ENCODE peak calls at places on chromosomes 4 and X, in ten cellular contexts. Q, H, S, P, D, L, N, F, K and V are unnamed samples. For H3K4me1, the result is how much of the 10 kb centered on the place peaks cover.

GRCh38 chr4:6546681-6547447 is 28.1 kb upstream of the MAN2B2 start:
- DNase-seq in N (no peak), D (no peak), H (peak), Q (no peak), F (no peak), K (no peak), L (peak), S (peak), P (peak), V (peak)

GRCh38 chr4:29336851-29337250 is 1383.3 kb upstream of the PCDH7 start:
- DNase-seq in P (no peak), L (no peak), F (no peak), S (no peak), H (no peak), Q (no peak), N (no peak), D (no peak), K (no peak), V (no peak)

GRCh38 chrX:118251251-118251650 is 94.7 kb upstream of the WDR44 start:
- DNase-seq in Q (no peak), P (no peak), H (no peak), F (no peak), N (no peak), D (no peak), S (no peak), K (no peak), L (no peak), V (no peak)

GRCh38 chr4:113901994-113902787 is 77.3 kb downstream of the ARSJ start:
- DNase-seq in H (no peak), Q (no peak), P (no peak), F (peak), N (no peak), S (peak), D (no peak), L (no peak), K (no peak), V (no peak)

GRCh38 chr4:77229433-77229832 is 72.4 kb downstream of the CCNG2 start:
- DNase-seq in S (no peak), D (no peak), K (no peak), L (no peak), N (no peak), Q (no peak), F (no peak), P (no peak), H (no peak), V (no peak)

GRCh38 chrX:133726211-133726630 is 259.2 kb downstream of the GPC3 start:
- DNase-seq in S (peak), H (no peak), L (peak), D (no peak), Q (no peak), K (no peak), N (no peak), P (peak), F (no peak), V (no peak)

GRCh38 chr4:139454646-139455045 is 725 bp downstream of the RAB33B start:
- DNase-seq in F (no peak), L (no peak), Q (no peak), P (no peak), D (no peak), N (no peak), S (peak), H (no peak), K (no peak), V (no peak)

GRCh38 chrX:46327229-46328081 is 217.8 kb downstream of the ZNF674 start:
- DNase-seq in K (no peak), S (peak), L (peak), N (no peak), P (peak), Q (no peak), D (peak), F (peak), H (peak), V (peak)

GRCh38 chr4:23882976-23883531 is 6.8 kb downstream of the PPARGC1A start:
- DNase-seq in N (no peak), L (no peak), K (no peak), P (no peak), D (no peak), H (no peak), F (no peak), Q (no peak), S (no peak), V (no peak)

GRCh38 chr4:118557298-118557851 is 127.8 kb upstream of the METTL14 start:
- DNase-seq in P (no peak), H (no peak), S (peak), L (peak), K (no peak), F (no peak), Q (no peak), N (no peak), D (no peak), V (no peak)

GRCh38 chr4:23937173-23937572 is 47.3 kb upstream of the PPARGC1A start:
- DNase-seq in S (no peak), N (no peak), P (no peak), D (no peak), Q (no peak), K (no peak), F (no peak), H (no peak), L (no peak), V (no peak)

GRCh38 chrX:71541546-71542022 is 8.7 kb downstream of the OGT start:
- DNase-seq in P (no peak), N (no peak), F (no peak), H (no peak), K (no peak), S (peak), Q (no peak), D (no peak), L (no peak), V (no peak)

GRCh38 chr4:99945718-99946345 is 586 bp downstream of the DNAJB14 start:
- DNase-seq in N (no peak), L (no peak), S (peak), F (no peak), P (peak), K (no peak), D (no peak), Q (no peak), H (peak), V (no peak)

GRCh38 chr4:108173599-108174057 is 4.9 kb upstream of the LEF1 start:
- DNase-seq in N (no peak), K (no peak), L (no peak), F (no peak), D (no peak), S (no peak), P (no peak), Q (no peak), H (no peak), V (no peak)

GRCh38 chrX:63810746-63811145 is 25.7 kb upstream of the ARHGEF9 start:
- DNase-seq in F (no peak), Q (no peak), P (no peak), N (no peak), K (no peak), L (no peak), H (no peak), D (no peak), S (no peak), V (no peak)

GRCh38 chr4:89586318-89586717 is 250.6 kb downstream of the SNCA start:
- DNase-seq in L (no peak), N (no peak), Q (no peak), D (no peak), K (no peak), S (no peak), F (no peak), H (no peak), P (no peak), V (no peak)

GRCh38 chr4:168933423-168933822 is 76.6 kb downstream of the CBR4 start:
- DNase-seq in L (no peak), N (no peak), S (no peak), F (no peak), P (no peak), H (no peak), K (no peak), Q (no peak), D (no peak), V (no peak)

GRCh38 chr4:170491981-170492380 is 402.2 kb upstream of the AADAT start:
- DNase-seq in F (no peak), N (no peak), L (no peak), Q (no peak), K (no peak), D (no peak), S (no peak), P (no peak), H (no peak), V (no peak)

GRCh38 chr4:168585168-168586091 is 88.6 kb downstream of the PALLD start:
- DNase-seq in L (peak), Q (no peak), F (peak), S (peak), K (peak), D (peak), N (peak), H (peak), P (peak), V (peak)

GRCh38 chr4:827209-828081 is 1.5 kb upstream of the CPLX1 start:
- DNase-seq in H (no peak), L (no peak), S (no peak), D (peak), Q (no peak), K (no peak), N (no peak), P (no peak), F (peak), V (no peak)

GRCh38 chr4:10083861-10084641 is 32.5 kb downstream of the WDR1 start:
- DNase-seq in D (peak), N (no peak), K (no peak), H (no peak), F (no peak), P (no peak), S (no peak), Q (no peak), L (no peak), V (peak)

GRCh38 chr4:110172972-110173371 is 25.4 kb downstream of the ELOVL6 start:
- DNase-seq in S (peak), P (no peak), L (no peak), K (no peak), D (no peak), Q (no peak), F (no peak), H (no peak), N (no peak), V (no peak)

GRCh38 chr4:163495900-163496299 is 1.4 kb downstream of the TMA16 start:
- DNase-seq in H (no peak), Q (no peak), D (no peak), P (no peak), K (no peak), S (no peak), F (no peak), N (no peak), L (no peak), V (no peak)

GRCh38 chr4:32268949-32269348 is 1548.8 kb downstream of the PCDH7 start:
- DNase-seq in D (no peak), L (peak), H (no peak), F (no peak), K (no peak), N (no peak), P (peak), S (peak), Q (no peak), V (no peak)

GRCh38 chr4:26525136-26525535 is 34.9 kb upstream of the CCKAR start:
- DNase-seq in N (no peak), H (no peak), L (no peak), S (peak), Q (peak), F (no peak), P (no peak), K (no peak), D (no peak), V (no peak)

GRCh38 chr4:80266267-80266901 is at the start of gene FGF5:
- DNase-seq in H (peak), Q (no peak), P (no peak), F (no peak), L (no peak), K (peak), D (peak), N (no peak), S (peak), V (peak)

GRCh38 chr4:80255374-80256095 is 10.9 kb upstream of the FGF5 start:
- DNase-seq in N (no peak), H (no peak), Q (no peak), D (no peak), P (no peak), S (peak), F (no peak), K (no peak), L (no peak), V (no peak)

GRCh38 chrX:106742193-106742592 is 15.7 kb downstream of the RNF128 start:
- DNase-seq in N (no peak), S (no peak), P (no peak), D (no peak), L (no peak), K (no peak), Q (no peak), H (no peak), F (no peak), V (no peak)

GRCh38 chrX:104913348-104913747 is 307.1 kb downstream of the TEX13A start:
- DNase-seq in D (no peak), H (no peak), Q (no peak), K (no peak), F (no peak), S (peak), P (peak), N (no peak), L (no peak), V (no peak)

GRCh38 chr4:1832690-1833089 is 23.3 kb downstream of the LETM1 start:
- DNase-seq in Q (no peak), S (no peak), F (no peak), K (no peak), P (no peak), D (no peak), L (no peak), H (no peak), N (no peak), V (no peak)

GRCh38 chr4:8560265-8561047 is 19.7 kb upstream of the GPR78 start:
- DNase-seq in H (no peak), Q (no peak), F (no peak), L (no peak), N (no peak), K (peak), S (peak), P (peak), D (peak), V (no peak)

GRCh38 chr4:94570558-94570957 is 118.8 kb downstream of the PDLIM5 start:
- DNase-seq in F (no peak), S (no peak), N (no peak), D (no peak), P (no peak), Q (no peak), H (no peak), L (no peak), K (no peak), V (no peak)

DNA sequence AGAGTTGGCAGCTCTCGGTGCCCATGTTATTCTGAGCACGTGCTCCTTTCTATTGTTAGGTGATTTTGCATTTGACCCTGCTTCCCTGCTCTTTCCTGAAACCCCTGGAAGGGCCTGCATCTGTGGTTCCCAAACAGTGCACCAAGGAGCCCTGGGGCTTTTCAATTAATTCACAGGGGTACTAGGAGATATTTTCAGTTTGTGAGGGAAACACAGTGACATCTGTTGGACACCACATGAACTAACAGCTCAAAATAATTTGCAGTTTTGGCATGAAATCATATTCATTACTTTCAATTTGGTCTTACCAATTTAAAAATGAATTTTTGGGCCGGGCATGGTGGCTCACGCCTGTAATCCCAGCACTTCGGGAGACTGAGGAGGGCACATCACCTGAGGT is 156.6 kb downstream of the GATB start:
- DNase-seq in D (no peak), P (peak), Q (no peak), N (no peak), L (no peak), F (no peak), S (peak), K (no peak), H (no peak), V (no peak)
- TF ChIP-seq CTCF in D (peak), P (peak), Q (no peak), N (peak), L (peak), F (peak), S (peak), K (peak), H (no peak), V (no peak)

GRCh38 chr4:165548702-165549101 is 169.9 kb downstream of the CPE start:
- DNase-seq in H (no peak), N (no peak), P (no peak), L (no peak), K (no peak), F (no peak), Q (no peak), D (no peak), S (no peak), V (no peak)
- H3K4me1 ChIP-seq in H (under half), N (under half), P (under half), L (under half), K (under half), F (under half), Q (under half), D (under half), S (under half), V (under half)

DNA sequence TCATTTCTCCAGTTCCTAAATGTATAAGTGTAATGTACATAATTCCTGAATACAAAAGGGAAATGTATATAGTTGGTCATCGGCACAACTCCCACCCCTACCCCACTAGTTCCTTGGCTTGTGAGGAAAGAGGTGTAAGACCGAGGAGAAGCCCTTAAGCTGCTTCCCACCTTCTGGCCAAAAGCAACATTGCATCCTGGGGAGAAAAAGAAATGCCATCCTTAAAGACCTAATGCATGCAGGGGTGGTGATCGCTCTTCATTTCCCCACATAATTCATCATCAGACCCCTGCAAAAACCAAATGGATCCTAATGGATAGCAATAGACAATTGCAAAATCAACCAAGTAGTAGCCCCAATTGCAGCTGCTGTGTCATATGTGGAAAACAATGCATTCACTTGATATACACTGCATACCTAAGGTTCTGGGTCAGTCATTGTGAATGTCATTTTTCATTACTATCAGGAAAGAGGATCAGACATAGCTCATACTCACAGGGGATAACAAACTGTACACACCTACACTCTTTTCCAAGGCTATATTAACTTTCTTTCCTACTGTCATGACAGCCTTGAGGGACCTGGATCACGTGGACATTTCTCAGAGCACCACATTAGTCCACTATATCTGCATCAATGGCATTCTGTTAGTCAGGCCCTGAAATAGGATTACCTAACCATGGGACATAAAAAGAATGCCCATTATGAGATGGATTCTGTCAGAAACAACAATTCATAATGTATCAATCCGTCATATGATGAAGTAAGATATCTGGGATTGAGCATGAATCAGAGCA is 31.7 kb upstream of the NFXL1 start:
- DNase-seq in Q (no peak), N (no peak), P (no peak), S (no peak), D (no peak), H (no peak), F (no peak), K (no peak), L (no peak), V (no peak)
- TF ChIP-seq CTCF in Q (no peak), N (no peak), P (no peak), S (no peak), D (no peak), H (no peak), F (no peak), K (no peak), L (no peak), V (no peak)

GRCh38 chr4:103052779-103053178 is 23.8 kb downstream of the SLC9B2 start:
- DNase-seq in S (no peak), P (no peak), H (no peak), Q (no peak), L (no peak), F (no peak), K (no peak), D (no peak), N (no peak), V (no peak)
- H3K4me1 ChIP-seq in S (under half), P (under half), H (under half), Q (under half), L (under half), F (under half), K (under half), D (under half), N (under half), V (under half)

GRCh38 chrX:102712967-102713677 is 874 bp downstream of the GPRASP2 start:
- DNase-seq in K (peak), H (peak), D (no peak), P (peak), L (no peak), F (peak), N (peak), S (peak), Q (no peak), V (peak)
- TF ChIP-seq CTCF in K (peak), H (peak), D (peak), P (peak), L (no peak), F (peak), N (peak), S (peak), Q (peak), V (peak)

DNA sequence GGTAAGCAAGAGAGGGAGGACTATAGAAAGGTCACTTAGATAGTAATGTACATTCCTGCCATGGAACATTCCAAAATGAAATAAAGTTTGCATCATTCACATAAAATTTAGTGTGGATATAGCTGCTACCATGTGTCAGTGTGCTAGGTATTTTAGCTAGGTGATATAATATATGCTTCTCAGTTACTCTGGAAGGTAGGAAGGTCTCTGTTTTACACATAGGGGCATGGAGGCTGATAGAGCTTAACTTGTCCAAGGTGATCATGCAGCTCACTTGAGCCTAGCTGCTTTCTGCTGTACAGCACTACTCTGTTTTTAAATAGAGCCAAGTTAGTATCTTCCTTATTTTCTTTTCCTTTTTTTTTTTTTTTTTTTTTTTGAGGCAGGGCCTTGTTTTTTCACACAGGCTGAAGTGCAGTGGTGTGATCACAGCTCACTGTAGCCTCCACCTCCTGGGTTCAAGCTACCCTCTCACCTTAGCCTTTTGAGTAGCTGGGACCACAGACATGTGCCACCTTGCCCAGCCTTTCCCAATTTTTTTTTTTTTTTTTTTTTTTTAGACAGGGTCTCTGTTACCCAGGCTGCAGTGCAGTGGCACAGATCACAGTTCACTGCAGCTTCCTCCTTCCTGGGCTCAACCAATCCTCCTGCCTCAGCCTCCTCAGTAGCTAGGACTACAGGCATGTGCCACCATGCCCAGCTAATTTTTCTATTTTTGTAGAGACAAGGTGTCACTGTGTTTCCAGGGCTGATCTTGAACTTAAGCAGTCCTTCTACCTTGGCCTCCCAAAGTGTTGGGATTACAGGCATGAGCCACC is 10.4 kb downstream of the AFF1 start:
- DNase-seq in K (no peak), D (no peak), F (no peak), H (no peak), Q (no peak), L (no peak), S (no peak), P (no peak), N (no peak), V (no peak)
- H3K4me1 ChIP-seq in K (under half), D (under half), F (under half), H (half or more), Q (half or more), L (under half), S (under half), P (under half), N (under half), V (under half)

DNA sequence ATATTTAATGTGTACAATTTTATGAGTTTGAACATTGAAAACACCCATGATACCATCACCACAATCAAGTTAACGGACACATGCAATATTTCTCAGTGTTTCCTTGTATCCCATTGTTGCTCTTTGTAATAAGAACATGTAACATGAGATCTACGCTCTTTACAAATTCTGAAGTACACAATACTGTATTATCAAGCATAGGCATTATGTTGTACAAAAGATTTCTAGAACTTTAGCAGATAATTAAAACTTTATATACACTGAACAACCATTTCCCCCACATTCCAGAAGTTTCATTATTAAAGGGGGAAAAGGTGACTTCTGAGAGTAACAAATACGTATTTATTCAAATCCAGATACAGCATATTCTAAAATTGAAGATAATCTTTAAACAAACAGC is 114.5 kb downstream of the SLC10A7 start:
- DNase-seq in H (no peak), L (no peak), N (no peak), F (no peak), P (no peak), K (no peak), D (no peak), S (no peak), Q (no peak), V (no peak)
- TF ChIP-seq CTCF in H (no peak), L (no peak), N (no peak), F (no peak), P (no peak), K (no peak), D (no peak), S (no peak), Q (no peak), V (no peak)